ENCODE peak calls at places on chromosomes 13 and 19, in seven cellular contexts. One of them, this sample, is unnamed.

GRCh38 chr13:101520672-101521071 is 68.2 kb downstream of the ITGBL1 start:
- DNase-seq in GM04503: no peak
- DNase-seq in central memory CD4-positive, alpha-beta T cell: peak; percentile 27
- DNase-seq in pancreas: no peak
- DNase-seq in T-helper 9 cell: no peak
- DNase-seq in stimulated activated CD4-positive, alpha-beta T cell treated with anti-CD3 and anti-CD28 coated beads, Interleukin-1b, Interleukin-23, amount 100 ng/mL, for 4 hours: no peak
- DNase-seq in skeletal muscle cell: peak; percentile 78
- DNase-seq in this sample: no peak

GRCh38 chr13:50493683-50494082 is 349.8 kb downstream of the DLEU7 start:
- DNase-seq in skeletal muscle cell: no peak
- DNase-seq in stimulated activated CD4-positive, alpha-beta T cell treated with anti-CD3 and anti-CD28 coated beads, Interleukin-1b, Interleukin-23, amount 100 ng/mL, for 4 hours: no peak
- DNase-seq in pancreas: no peak
- DNase-seq in GM04503: no peak
- DNase-seq in T-helper 9 cell: no peak
- DNase-seq in central memory CD4-positive, alpha-beta T cell: no peak
- DNase-seq in this sample: no peak

GRCh38 chr13:21006141-21007005 is 55.0 kb downstream of the LATS2 start:
- DNase-seq in T-helper 9 cell: no peak
- DNase-seq in central memory CD4-positive, alpha-beta T cell: no peak
- DNase-seq in stimulated activated CD4-positive, alpha-beta T cell treated with anti-CD3 and anti-CD28 coated beads, Interleukin-1b, Interleukin-23, amount 100 ng/mL, for 4 hours: no peak
- DNase-seq in skeletal muscle cell: no peak
- DNase-seq in GM04503: no peak
- DNase-seq in pancreas: no peak
- DNase-seq in this sample: peak; percentile 36

GRCh38 chr13:44191504-44192171 is 182.0 kb upstream of the SERP2 start:
- DNase-seq in T-helper 9 cell: peak; percentile 6
- DNase-seq in GM04503: peak; percentile 57
- DNase-seq in central memory CD4-positive, alpha-beta T cell: peak; percentile 60
- DNase-seq in skeletal muscle cell: no peak
- DNase-seq in pancreas: no peak
- DNase-seq in stimulated activated CD4-positive, alpha-beta T cell treated with anti-CD3 and anti-CD28 coated beads, Interleukin-1b, Interleukin-23, amount 100 ng/mL, for 4 hours: no peak
- DNase-seq in this sample: no peak

GRCh38 chr19:11096210-11096841 is 7.1 kb downstream of the LDLR start:
- DNase-seq in stimulated activated CD4-positive, alpha-beta T cell treated with anti-CD3 and anti-CD28 coated beads, Interleukin-1b, Interleukin-23, amount 100 ng/mL, for 4 hours: no peak
- DNase-seq in pancreas: no peak
- DNase-seq in central memory CD4-positive, alpha-beta T cell: peak; percentile 28
- DNase-seq in GM04503: no peak
- DNase-seq in T-helper 9 cell: no peak
- DNase-seq in skeletal muscle cell: no peak
- DNase-seq in this sample: no peak

GRCh38 chr13:53200498-53201453 is 172.2 kb downstream of the OLFM4 start:
- DNase-seq in GM04503: no peak
- DNase-seq in central memory CD4-positive, alpha-beta T cell: no peak
- DNase-seq in pancreas: peak; percentile 76
- DNase-seq in T-helper 9 cell: no peak
- DNase-seq in stimulated activated CD4-positive, alpha-beta T cell treated with anti-CD3 and anti-CD28 coated beads, Interleukin-1b, Interleukin-23, amount 100 ng/mL, for 4 hours: no peak
- DNase-seq in skeletal muscle cell: no peak
- DNase-seq in this sample: peak; percentile 54

GRCh38 chr19:46955114-46955812 is 64.4 kb upstream of the NPAS1 start:
- DNase-seq in T-helper 9 cell: peak; percentile 4
- DNase-seq in GM04503: no peak
- DNase-seq in stimulated activated CD4-positive, alpha-beta T cell treated with anti-CD3 and anti-CD28 coated beads, Interleukin-1b, Interleukin-23, amount 100 ng/mL, for 4 hours: no peak
- DNase-seq in skeletal muscle cell: no peak
- DNase-seq in central memory CD4-positive, alpha-beta T cell: peak; percentile 70
- DNase-seq in pancreas: no peak
- DNase-seq in this sample: no peak

GRCh38 chr19:39203372-39204341 is at the start of gene SYCN:
- DNase-seq in pancreas: peak; percentile 93
- DNase-seq in stimulated activated CD4-positive, alpha-beta T cell treated with anti-CD3 and anti-CD28 coated beads, Interleukin-1b, Interleukin-23, amount 100 ng/mL, for 4 hours: no peak
- DNase-seq in skeletal muscle cell: no peak
- DNase-seq in central memory CD4-positive, alpha-beta T cell: no peak
- DNase-seq in GM04503: no peak
- DNase-seq in T-helper 9 cell: no peak
- DNase-seq in this sample: no peak

GRCh38 chr13:114147803-114148520 is 15.5 kb upstream of the RASA3 start:
- DNase-seq in GM04503: no peak
- DNase-seq in central memory CD4-positive, alpha-beta T cell: no peak
- DNase-seq in skeletal muscle cell: no peak
- DNase-seq in pancreas: no peak
- DNase-seq in stimulated activated CD4-positive, alpha-beta T cell treated with anti-CD3 and anti-CD28 coated beads, Interleukin-1b, Interleukin-23, amount 100 ng/mL, for 4 hours: no peak
- DNase-seq in T-helper 9 cell: no peak
- DNase-seq in this sample: peak; percentile 45

GRCh38 chr13:73936001-73936400 is 198.2 kb downstream of the KLF12 start:
- DNase-seq in central memory CD4-positive, alpha-beta T cell: no peak
- DNase-seq in skeletal muscle cell: no peak
- DNase-seq in stimulated activated CD4-positive, alpha-beta T cell treated with anti-CD3 and anti-CD28 coated beads, Interleukin-1b, Interleukin-23, amount 100 ng/mL, for 4 hours: no peak
- DNase-seq in T-helper 9 cell: no peak
- DNase-seq in pancreas: no peak
- DNase-seq in GM04503: no peak
- DNase-seq in this sample: no peak

GRCh38 chr19:46984077-46985010 is 35.3 kb upstream of the NPAS1 start:
- DNase-seq in stimulated activated CD4-positive, alpha-beta T cell treated with anti-CD3 and anti-CD28 coated beads, Interleukin-1b, Interleukin-23, amount 100 ng/mL, for 4 hours: no peak
- DNase-seq in pancreas: no peak
- DNase-seq in skeletal muscle cell: peak; percentile 70
- DNase-seq in GM04503: peak; percentile 74
- DNase-seq in central memory CD4-positive, alpha-beta T cell: no peak
- DNase-seq in T-helper 9 cell: no peak
- DNase-seq in this sample: peak; percentile 47